ENCODE peak calls at places on chromosome 16, in seven cellular contexts. Q is AG08395, X is T-helper 1 cell, D is fibroblast of villous mesenchyme, P is body of pancreas, N is NCI-H510A treated with DMSO at 0.1 percent for 48 hours, O is HCEC 1CT. G is an unnamed sample.

GRCh38 chr16:11402051-11402744 is 56.9 kb downstream of the RMI2 start:
- DNase-seq in Q (no peak), X (no peak), D (peak), P (peak), N (no peak), O (no peak), G (no peak)

GRCh38 chr16:52546291-52546941 is 527 bp downstream of the TOX3 start:
- DNase-seq in Q (no peak), X (no peak), D (no peak), P (no peak), N (no peak), O (no peak), G (no peak)

GRCh38 chr16:50534556-50534955 is 13.6 kb upstream of the NKD1 start:
- DNase-seq in Q (no peak), X (no peak), D (no peak), P (no peak), N (no peak), O (no peak), G (no peak)

GRCh38 chr16:48434653-48435318 is 49.6 kb upstream of the SIAH1 start:
- DNase-seq in Q (no peak), X (no peak), D (peak), P (no peak), N (no peak), O (peak), G (no peak)

GRCh38 chr16:24848065-24848464 is 2.3 kb downstream of the SLC5A11 start:
- DNase-seq in Q (peak), X (no peak), D (peak), P (no peak), N (no peak), O (peak), G (no peak)

GRCh38 chr16:72763927-72764628 is 283.9 kb downstream of the ZFHX3 start:
- DNase-seq in Q (no peak), X (no peak), D (no peak), P (no peak), N (no peak), O (no peak), G (no peak)

GRCh38 chr16:27639588-27640276 is 89.8 kb downstream of the KATNIP start:
- DNase-seq in Q (peak), X (no peak), D (peak), P (no peak), N (peak), O (peak), G (peak)

GRCh38 chr16:75074920-75075687 is 41.5 kb downstream of the LDHD start:
- DNase-seq in Q (no peak), X (peak), D (peak), P (peak), N (no peak), O (no peak), G (peak)

GRCh38 chr16:86044241-86044671 is 145.3 kb downstream of the IRF8 start:
- DNase-seq in Q (peak), X (no peak), D (peak), P (peak), N (no peak), O (peak), G (peak)

GRCh38 chr16:14011006-14011405 is 60.1 kb upstream of the MRTFB start:
- DNase-seq in Q (no peak), X (no peak), D (no peak), P (no peak), N (no peak), O (no peak), G (no peak)

GRCh38 chr16:87766485-87766797 is 655 bp upstream of the KLHDC4 start:
- DNase-seq in Q (no peak), X (no peak), D (no peak), P (no peak), N (no peak), O (no peak), G (no peak)

GRCh38 chr16:81633147-81633619 is 145.9 kb upstream of the PLCG2 start:
- DNase-seq in Q (no peak), X (no peak), D (no peak), P (no peak), N (no peak), O (no peak), G (no peak)

GRCh38 chr16:85395207-85395912 is 217.8 kb upstream of the GSE1 start:
- DNase-seq in Q (peak), X (no peak), D (peak), P (peak), N (peak), O (peak), G (no peak)

GRCh38 chr16:74872302-74872701 is 97.7 kb upstream of the FA2H start:
- DNase-seq in Q (no peak), X (no peak), D (no peak), P (no peak), N (no peak), O (no peak), G (no peak)

GRCh38 chr16:53089434-53090270 is 34.9 kb downstream of the CHD9 start:
- DNase-seq in Q (no peak), X (no peak), D (peak), P (no peak), N (no peak), O (peak), G (no peak)

GRCh38 chr16:71883193-71883848 is 661 bp downstream of the ZNF821 start:
- DNase-seq in Q (no peak), X (peak), D (no peak), P (peak), N (peak), O (peak), G (peak)

GRCh38 chr16:88387941-88388627 is 5.3 kb downstream of the ZNF469 start:
- DNase-seq in Q (peak), X (no peak), D (no peak), P (peak), N (no peak), O (no peak), G (no peak)

GRCh38 chr16:53864819-53865491 is 161.0 kb downstream of the FTO start:
- DNase-seq in Q (peak), X (no peak), D (no peak), P (no peak), N (no peak), O (peak), G (no peak)

GRCh38 chr16:57707331-57707730 is 12.7 kb downstream of the DRC7 start:
- DNase-seq in Q (no peak), X (no peak), D (no peak), P (no peak), N (no peak), O (no peak), G (no peak)

GRCh38 chr16:56945847-56946527 is 14.0 kb downstream of the HERPUD1 start:
- DNase-seq in Q (no peak), X (no peak), D (no peak), P (no peak), N (no peak), O (no peak), G (no peak)

GRCh38 chr16:87856796-87857228 is 12.5 kb downstream of the SLC7A5 start:
- DNase-seq in Q (no peak), X (no peak), D (no peak), P (no peak), N (no peak), O (no peak), G (no peak)

GRCh38 chr16:78375055-78375679 is 275.7 kb downstream of the WWOX start:
- DNase-seq in Q (no peak), X (no peak), D (peak), P (no peak), N (no peak), O (no peak), G (no peak)

GRCh38 chr16:82755570-82756282 is 129.0 kb downstream of the CDH13 start:
- DNase-seq in Q (no peak), X (no peak), D (no peak), P (no peak), N (no peak), O (peak), G (no peak)

GRCh38 chr16:49931931-49932330 is 76.0 kb upstream of the ZNF423 start:
- DNase-seq in Q (no peak), X (no peak), D (no peak), P (no peak), N (no peak), O (no peak), G (no peak)

GRCh38 chr16:1119766-1120611 is 23.9 kb upstream of the C1QTNF8 start:
- DNase-seq in Q (no peak), X (no peak), D (no peak), P (no peak), N (no peak), O (no peak), G (no peak)

GRCh38 chr16:55954906-55955305 is 79.7 kb upstream of the CES5A start:
- DNase-seq in Q (no peak), X (no peak), D (no peak), P (no peak), N (no peak), O (no peak), G (no peak)

GRCh38 chr16:4091638-4092037 is 24.6 kb downstream of the ADCY9 start:
- DNase-seq in Q (no peak), X (no peak), D (peak), P (no peak), N (peak), O (no peak), G (no peak)

G was measured in immature natural killer cell.